ENCODE peak calls at places on chromosomes 1 and 21, in six cellular contexts. J is effector memory CD4-positive, alpha-beta T cell; T is fibroblast of lung; K is stomach; L is cardiac muscle cell; A is heart right ventricle. E is an unnamed sample. For H3K4me1, the result is how much of the 10 kb centered on the place peaks cover.

GRCh38 chr1:167362638-167363037 is 142.0 kb downstream of the POU2F1 start:
- DNase-seq in J (no peak), T (no peak), K (no peak), L (no peak), A (no peak), E (no peak)

GRCh38 chr1:165481820-165482532 is 37.0 kb upstream of the RXRG start:
- DNase-seq in J (no peak), T (peak), K (peak), L (peak), A (peak), E (no peak)

GRCh38 chr1:110829955-110830553 is 42.9 kb upstream of the CD53 start:
- DNase-seq in J (no peak), T (peak), K (no peak), L (peak), A (no peak), E (peak)

GRCh38 chr1:54806931-54807611 is 5.9 kb upstream of the TTC22 start:
- DNase-seq in J (no peak), T (peak), K (peak), L (no peak), A (no peak), E (no peak)

GRCh38 chr1:230425252-230426061 is 675 bp downstream of the PGBD5 start:
- DNase-seq in J (no peak), T (peak), K (no peak), L (peak), A (no peak), E (no peak)

GRCh38 chr1:241627453-241628329 is 12.5 kb downstream of the CHML start:
- DNase-seq in J (no peak), T (peak), K (no peak), L (peak), A (no peak), E (no peak)

GRCh38 chr1:179229214-179230140 is at the start of gene ABL2:
- DNase-seq in J (peak), T (peak), K (peak), L (peak), A (peak), E (no peak)

GRCh38 chr1:107724648-107725047 is 240.3 kb downstream of the VAV3 start:
- DNase-seq in J (no peak), T (peak), K (no peak), L (no peak), A (no peak), E (no peak)

GRCh38 chr1:220983877-220984635 is 104.8 kb downstream of the HLX start:
- DNase-seq in J (no peak), T (no peak), K (no peak), L (no peak), A (no peak), E (peak)

GRCh38 chr21:36791695-36792451 is 93.0 kb downstream of the SIM2 start:
- DNase-seq in J (no peak), T (no peak), K (no peak), L (no peak), A (no peak), E (no peak)

GRCh38 chr1:41924911-41925310 is 6.2 kb upstream of the HIVEP3 start:
- DNase-seq in J (no peak), T (no peak), K (no peak), L (no peak), A (no peak), E (no peak)

GRCh38 chr1:160196143-160196542 is 5.8 kb downstream of the CASQ1 start:
- DNase-seq in J (no peak), T (no peak), K (no peak), L (no peak), A (no peak), E (no peak)

GRCh38 chr1:162562452-162562828 is 918 bp downstream of the UAP1 start:
- DNase-seq in J (no peak), T (peak), K (no peak), L (peak), A (no peak), E (no peak)

GRCh38 chr1:99557556-99558256 is 88.2 kb upstream of the PALMD start:
- DNase-seq in J (no peak), T (peak), K (no peak), L (peak), A (no peak), E (no peak)

GRCh38 chr1:16120940-16121410 is 34.9 kb downstream of the EPHA2 start:
- DNase-seq in J (no peak), T (no peak), K (peak), L (no peak), A (no peak), E (no peak)

GRCh38 chr1:234212764-234213406 is 160.4 kb upstream of the COA6 start:
- DNase-seq in J (no peak), T (peak), K (no peak), L (peak), A (no peak), E (peak)

GRCh38 chr1:26234644-26235384 is 814 bp downstream of the CEP85 start:
- DNase-seq in J (no peak), T (peak), K (no peak), L (peak), A (no peak), E (no peak)

GRCh38 chr1:55352080-55352800 is 137.1 kb upstream of the USP24 start:
- DNase-seq in J (no peak), T (no peak), K (no peak), L (no peak), A (peak), E (no peak)

GRCh38 chr1:200072636-200073285 is 45.3 kb downstream of the NR5A2 start:
- DNase-seq in J (no peak), T (no peak), K (no peak), L (no peak), A (no peak), E (no peak)
- H3K27ac ChIP-seq in J (no peak), T (no peak), K (no peak), L (no peak), A (peak), E (no peak)

DNA sequence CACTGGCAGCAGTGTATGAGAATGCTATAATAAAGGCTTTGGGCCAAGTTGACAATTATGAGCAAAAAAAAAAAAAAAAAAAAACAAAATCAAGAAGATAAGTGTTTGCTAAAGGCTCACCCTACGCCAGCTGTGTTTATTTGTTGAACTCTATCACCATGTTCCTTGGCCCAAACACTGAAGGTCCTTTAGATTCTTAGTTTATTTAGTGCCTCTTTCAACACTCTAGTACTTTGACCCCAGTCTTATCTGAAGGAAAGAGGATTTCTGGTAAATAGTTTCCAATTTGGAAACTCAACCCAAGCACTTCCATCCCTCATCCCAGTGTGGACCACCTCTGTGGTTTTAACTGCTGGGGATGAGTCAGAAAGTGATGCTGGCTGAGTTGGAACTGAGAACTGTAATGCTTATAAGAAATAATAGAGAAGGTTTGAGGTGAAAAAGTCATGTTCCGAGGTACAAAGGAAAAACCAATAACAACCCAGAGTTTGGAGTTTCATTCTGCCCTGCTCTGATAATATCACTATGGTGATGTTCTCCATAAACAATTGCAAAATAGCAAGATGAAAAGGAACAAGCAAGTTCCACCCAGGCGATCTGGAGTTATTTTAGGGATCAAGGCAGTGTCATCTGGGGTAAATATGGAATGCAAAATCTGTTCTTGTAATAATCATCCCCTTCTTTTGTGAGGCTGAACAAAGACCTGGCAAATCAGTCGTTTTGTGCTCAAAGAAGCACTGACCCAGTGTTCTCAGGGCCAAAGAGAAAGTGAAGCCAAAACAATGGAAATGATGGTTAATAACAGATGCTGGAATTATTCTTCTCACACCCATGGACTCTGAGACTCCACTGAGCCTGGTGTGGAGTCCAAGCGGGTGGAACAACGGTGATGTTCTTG is 19.7 kb upstream of the CAPZB start:
- DNase-seq in J (no peak), T (peak), K (no peak), L (peak), A (peak), E (no peak)
- H3K4me3 ChIP-seq in J (no peak), T (no peak), K (no peak), L (no peak), A (peak), E (no peak)

DNA sequence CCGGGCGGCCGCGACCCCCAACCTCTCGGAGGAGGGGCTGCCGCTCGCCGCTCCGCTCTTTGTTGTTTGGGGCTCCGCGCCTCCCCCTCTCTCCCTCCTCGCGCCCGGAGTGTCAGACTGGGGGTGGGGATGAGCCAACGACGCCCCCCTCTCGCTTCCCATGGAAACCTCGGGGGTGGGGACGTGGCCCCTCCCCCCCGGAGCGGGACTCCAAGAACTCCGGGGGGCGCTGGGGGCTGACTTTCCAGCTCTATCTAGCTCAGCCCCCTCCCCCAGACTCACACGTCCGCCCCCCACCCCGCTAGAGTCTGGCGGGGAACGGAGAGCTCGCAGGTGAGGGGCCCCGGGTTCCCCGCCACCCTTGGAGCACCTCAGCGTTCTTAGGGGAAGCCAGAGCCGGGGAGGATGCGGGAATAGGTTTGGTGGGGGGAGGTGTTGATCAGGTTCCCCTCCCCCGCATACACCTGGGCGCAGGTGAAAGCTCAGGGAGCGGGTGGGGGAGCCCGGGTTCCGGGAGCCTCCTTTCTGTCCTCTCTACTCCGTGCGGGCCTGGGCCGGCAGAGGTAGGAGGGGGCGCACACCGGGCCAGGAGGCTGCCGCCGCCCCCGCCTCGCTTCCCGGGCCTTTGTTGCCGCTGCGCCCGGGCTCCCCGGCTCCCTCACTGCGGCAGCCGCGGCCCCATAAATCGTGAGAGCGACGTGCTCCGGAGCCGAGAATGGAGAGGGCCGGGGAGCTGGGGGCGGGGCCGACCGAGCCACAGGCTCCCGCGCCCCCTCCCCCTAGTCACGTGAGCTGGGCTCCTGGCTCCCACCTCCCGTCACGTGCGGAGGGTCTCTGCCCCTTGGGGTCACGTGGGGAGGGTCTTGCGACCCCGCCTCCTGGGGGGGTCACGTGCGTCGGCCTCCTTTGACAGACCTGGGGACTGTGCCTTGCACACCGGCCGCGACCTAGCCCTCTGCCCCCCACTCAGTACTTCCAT is 1.9 kb downstream of the EFNA3 start:
- DNase-seq in J (no peak), T (no peak), K (no peak), L (no peak), A (no peak), E (no peak)
- H3K4me1 ChIP-seq in J (half or more), T (under half), K (half or more), L (under half), A (half or more), E (under half)

GRCh38 chr1:177877086-177877485 is 92.8 kb downstream of the SEC16B start:
- DNase-seq in J (no peak), T (no peak), K (no peak), L (no peak), A (no peak), E (no peak)
- H3K27ac ChIP-seq in J (no peak), T (no peak), K (no peak), L (no peak), A (no peak), E (no peak)

GRCh38 chr1:46396429-46397398 is 2.6 kb downstream of the FAAH start:
- DNase-seq in J (no peak), T (no peak), K (no peak), L (peak), A (no peak), E (no peak)

GRCh38 chr1:46394108-46394871 is at the start of gene FAAH:
- DNase-seq in J (no peak), T (peak), K (peak), L (peak), A (peak), E (no peak)

GRCh38 chr1:46393510-46393909 is 607 bp upstream of the FAAH start:
- DNase-seq in J (no peak), T (no peak), K (no peak), L (no peak), A (no peak), E (no peak)

GRCh38 chr1:46399307-46399706 is 5.2 kb downstream of the FAAH start:
- DNase-seq in J (no peak), T (no peak), K (no peak), L (no peak), A (no peak), E (no peak)

DNA sequence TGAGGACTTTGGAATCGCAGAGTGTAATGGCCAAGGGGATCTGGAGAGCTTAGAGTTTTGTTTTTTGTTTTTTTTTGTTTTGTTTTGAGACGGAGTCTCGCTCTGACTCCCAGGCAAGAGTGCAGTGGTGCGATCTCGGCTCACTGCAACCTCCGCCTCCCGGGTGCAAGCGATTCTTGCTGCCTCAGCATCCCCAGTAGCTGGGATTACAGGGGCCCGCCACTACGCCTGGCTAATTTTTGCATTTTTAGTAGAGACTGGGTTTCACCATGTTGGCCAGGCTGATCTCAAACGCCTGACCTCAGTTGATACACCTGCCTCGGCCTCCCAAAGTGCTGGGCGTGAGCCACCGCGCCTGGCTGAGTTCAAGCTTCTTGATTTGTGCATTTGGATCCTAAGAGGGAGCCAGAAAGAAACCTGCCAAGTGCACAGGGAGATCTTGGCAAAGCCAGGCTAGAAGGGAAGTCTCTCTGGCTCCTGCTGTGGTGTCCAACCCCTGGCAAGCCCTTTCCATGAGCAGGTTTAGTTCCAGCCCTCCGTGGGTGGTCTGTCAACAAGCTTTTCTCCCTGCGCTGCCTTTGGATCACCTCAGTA is 852 bp downstream of the FAAH start:
- DNase-seq in J (no peak), T (no peak), K (peak), L (no peak), A (no peak), E (no peak)
- H3K4me3 ChIP-seq in J (no peak), T (no peak), K (peak), L (peak), A (peak), E (peak)

GRCh38 chr1:50491142-50491541 is 67.9 kb upstream of the DMRTA2 start:
- DNase-seq in J (no peak), T (no peak), K (no peak), L (peak), A (no peak), E (no peak)
- H3K4me1 ChIP-seq in J (under half), T (under half), K (under half), L (under half), A (under half), E (under half)